ENCODE peak calls at places on chromosomes 11 and 22, in seven cellular contexts. One of them, this sample, is unnamed.

GRCh38 chr11:637593-638507 is 781 bp downstream of the DRD4 start:
- DNase-seq in endothelial cell of umbilical vein: no peak
- DNase-seq in heart right ventricle: no peak
- DNase-seq in SK-N-SH: peak; percentile 73
- DNase-seq in fibroblast of pulmonary artery: no peak
- DNase-seq in neural progenitor cell: peak; percentile 72
- DNase-seq in upper lobe of left lung: no peak
- DNase-seq in this sample: no peak

GRCh38 chr11:134664863-134665535 is 253.0 kb upstream of the B3GAT1 start:
- DNase-seq in SK-N-SH: no peak
- DNase-seq in fibroblast of pulmonary artery: no peak
- DNase-seq in neural progenitor cell: no peak
- DNase-seq in heart right ventricle: no peak
- DNase-seq in endothelial cell of umbilical vein: no peak
- DNase-seq in upper lobe of left lung: no peak
- DNase-seq in this sample: no peak

GRCh38 chr11:47510231-47510630 is 42.7 kb downstream of the CELF1 start:
- DNase-seq in neural progenitor cell: no peak
- DNase-seq in fibroblast of pulmonary artery: no peak
- DNase-seq in SK-N-SH: no peak
- DNase-seq in upper lobe of left lung: no peak
- DNase-seq in heart right ventricle: no peak
- DNase-seq in endothelial cell of umbilical vein: no peak
- DNase-seq in this sample: no peak

GRCh38 chr22:36478966-36479365 is 2.5 kb downstream of the TXN2 start:
- DNase-seq in heart right ventricle: no peak
- DNase-seq in neural progenitor cell: no peak
- DNase-seq in SK-N-SH: no peak
- DNase-seq in endothelial cell of umbilical vein: no peak
- DNase-seq in upper lobe of left lung: no peak
- DNase-seq in fibroblast of pulmonary artery: peak; percentile 26
- DNase-seq in this sample: no peak

GRCh38 chr11:64885367-64886286 is 7.2 kb upstream of the EHD1 start:
- DNase-seq in SK-N-SH: no peak
- DNase-seq in upper lobe of left lung: no peak
- DNase-seq in neural progenitor cell: no peak
- DNase-seq in heart right ventricle: no peak
- DNase-seq in fibroblast of pulmonary artery: peak; percentile 90
- DNase-seq in endothelial cell of umbilical vein: peak; percentile 46
- DNase-seq in this sample: peak; percentile 82

GRCh38 chr11:31808721-31809542 is 2.2 kb downstream of the PAX6 start:
- DNase-seq in endothelial cell of umbilical vein: no peak
- DNase-seq in neural progenitor cell: peak; percentile 22
- DNase-seq in heart right ventricle: no peak
- DNase-seq in fibroblast of pulmonary artery: no peak
- DNase-seq in SK-N-SH: no peak
- DNase-seq in upper lobe of left lung: no peak
- DNase-seq in this sample: no peak

GRCh38 chr11:125435461-125436238 is 60.4 kb downstream of the FEZ1 start:
- DNase-seq in endothelial cell of umbilical vein: no peak
- DNase-seq in fibroblast of pulmonary artery: peak; percentile 9
- DNase-seq in SK-N-SH: no peak
- DNase-seq in heart right ventricle: no peak
- DNase-seq in neural progenitor cell: no peak
- DNase-seq in upper lobe of left lung: no peak
- DNase-seq in this sample: peak; percentile 15

GRCh38 chr11:126115253-126115540 is 52.5 kb upstream of the CDON start:
- DNase-seq in heart right ventricle: peak; percentile 84
- DNase-seq in endothelial cell of umbilical vein: peak; percentile 72
- DNase-seq in SK-N-SH: peak; percentile 84
- DNase-seq in upper lobe of left lung: peak; percentile 75
- DNase-seq in neural progenitor cell: no peak
- DNase-seq in fibroblast of pulmonary artery: peak; percentile 30
- DNase-seq in this sample: peak; percentile 34

GRCh38 chr11:134841411-134841810 is 429.4 kb upstream of the B3GAT1 start:
- DNase-seq in SK-N-SH: no peak
- DNase-seq in upper lobe of left lung: no peak
- DNase-seq in neural progenitor cell: no peak
- DNase-seq in heart right ventricle: no peak
- DNase-seq in fibroblast of pulmonary artery: no peak
- DNase-seq in endothelial cell of umbilical vein: no peak
- DNase-seq in this sample: no peak

GRCh38 chr11:135027461-135027860 is 615.4 kb upstream of the B3GAT1 start:
- DNase-seq in heart right ventricle: no peak
- DNase-seq in endothelial cell of umbilical vein: peak; percentile 38
- DNase-seq in neural progenitor cell: peak; percentile 82
- DNase-seq in upper lobe of left lung: no peak
- DNase-seq in fibroblast of pulmonary artery: peak; percentile 45
- DNase-seq in SK-N-SH: no peak
- DNase-seq in this sample: peak; percentile 26

GRCh38 chr11:61904539-61905048 is 12.8 kb downstream of the RAB3IL1 start:
- DNase-seq in endothelial cell of umbilical vein: peak; percentile 21
- DNase-seq in fibroblast of pulmonary artery: no peak
- DNase-seq in SK-N-SH: no peak
- DNase-seq in neural progenitor cell: peak; percentile 83
- DNase-seq in heart right ventricle: no peak
- DNase-seq in upper lobe of left lung: peak; percentile 69
- DNase-seq in this sample: no peak

GRCh38 chr22:47495102-47495501 is 732.7 kb downstream of the TBC1D22A start:
- DNase-seq in neural progenitor cell: no peak
- DNase-seq in SK-N-SH: no peak
- DNase-seq in endothelial cell of umbilical vein: no peak
- DNase-seq in upper lobe of left lung: no peak
- DNase-seq in heart right ventricle: no peak
- DNase-seq in fibroblast of pulmonary artery: no peak
- DNase-seq in this sample: no peak

GRCh38 chr22:43185860-43186261 is 1.1 kb downstream of the TTLL12 start:
- DNase-seq in endothelial cell of umbilical vein: peak; percentile 45
- DNase-seq in heart right ventricle: peak; percentile 62
- DNase-seq in SK-N-SH: peak; percentile 58
- DNase-seq in neural progenitor cell: peak; percentile 34
- DNase-seq in upper lobe of left lung: peak; percentile 61
- DNase-seq in fibroblast of pulmonary artery: peak; percentile 39
- DNase-seq in this sample: peak; percentile 29

GRCh38 chr11:117859713-117860112 is 16.7 kb downstream of the FXYD6 start:
- DNase-seq in heart right ventricle: no peak
- DNase-seq in neural progenitor cell: no peak
- DNase-seq in endothelial cell of umbilical vein: no peak
- DNase-seq in fibroblast of pulmonary artery: no peak
- DNase-seq in upper lobe of left lung: no peak
- DNase-seq in SK-N-SH: no peak
- DNase-seq in this sample: no peak

GRCh38 chr11:111589114-111589513 is 13.1 kb upstream of the SIK2 start:
- DNase-seq in fibroblast of pulmonary artery: no peak
- DNase-seq in endothelial cell of umbilical vein: no peak
- DNase-seq in SK-N-SH: peak; percentile 55
- DNase-seq in neural progenitor cell: no peak
- DNase-seq in heart right ventricle: no peak
- DNase-seq in upper lobe of left lung: no peak
- DNase-seq in this sample: no peak

GRCh38 chr11:120137611-120138521 is at the start of gene TRIM29:
- DNase-seq in neural progenitor cell: no peak
- DNase-seq in upper lobe of left lung: no peak
- DNase-seq in endothelial cell of umbilical vein: no peak
- DNase-seq in fibroblast of pulmonary artery: no peak
- DNase-seq in SK-N-SH: peak; percentile 35
- DNase-seq in heart right ventricle: no peak
- DNase-seq in this sample: no peak

GRCh38 chr22:49664891-49665290 is 162.8 kb downstream of the BRD1 start:
- DNase-seq in fibroblast of pulmonary artery: no peak
- DNase-seq in upper lobe of left lung: no peak
- DNase-seq in SK-N-SH: no peak
- DNase-seq in heart right ventricle: no peak
- DNase-seq in endothelial cell of umbilical vein: peak; percentile 6
- DNase-seq in neural progenitor cell: no peak
- DNase-seq in this sample: no peak

GRCh38 chr22:23500508-23501208 is 79.4 kb downstream of the IGLL1 start:
- DNase-seq in SK-N-SH: peak; percentile 87
- DNase-seq in neural progenitor cell: no peak
- DNase-seq in endothelial cell of umbilical vein: no peak
- DNase-seq in fibroblast of pulmonary artery: no peak
- DNase-seq in heart right ventricle: no peak
- DNase-seq in upper lobe of left lung: peak; percentile 14
- DNase-seq in this sample: no peak

GRCh38 chr11:45796461-45796861 is 8.5 kb upstream of the SLC35C1 start:
- DNase-seq in heart right ventricle: no peak
- DNase-seq in SK-N-SH: no peak
- DNase-seq in neural progenitor cell: no peak
- DNase-seq in fibroblast of pulmonary artery: no peak
- DNase-seq in upper lobe of left lung: no peak
- DNase-seq in endothelial cell of umbilical vein: no peak
- DNase-seq in this sample: no peak

GRCh38 chr11:73288197-73288872 is 16.2 kb downstream of the P2RY6 start:
- DNase-seq in endothelial cell of umbilical vein: no peak
- DNase-seq in fibroblast of pulmonary artery: no peak
- DNase-seq in heart right ventricle: no peak
- DNase-seq in upper lobe of left lung: no peak
- DNase-seq in neural progenitor cell: no peak
- DNase-seq in SK-N-SH: no peak
- DNase-seq in this sample: no peak

GRCh38 chr22:24707477-24707816 is 67.1 kb downstream of the PIWIL3 start:
- DNase-seq in upper lobe of left lung: peak; percentile 51
- DNase-seq in SK-N-SH: no peak
- DNase-seq in fibroblast of pulmonary artery: no peak
- DNase-seq in heart right ventricle: no peak
- DNase-seq in endothelial cell of umbilical vein: no peak
- DNase-seq in neural progenitor cell: peak; percentile 40
- DNase-seq in this sample: no peak
- TF ChIP-seq CTCF in upper lobe of left lung: no peak
- TF ChIP-seq CTCF in SK-N-SH: no peak
- TF ChIP-seq CTCF in fibroblast of pulmonary artery: no peak
- TF ChIP-seq CTCF in heart right ventricle: no peak
- TF ChIP-seq CTCF in endothelial cell of umbilical vein: no peak
- TF ChIP-seq CTCF in neural progenitor cell: peak; percentile 5
- TF ChIP-seq CTCF in this sample: no peak

GRCh38 chr11:7677801-7678201 is 4.5 kb upstream of the CYB5R2 start:
- DNase-seq in heart right ventricle: no peak
- DNase-seq in SK-N-SH: no peak
- DNase-seq in endothelial cell of umbilical vein: no peak
- DNase-seq in neural progenitor cell: no peak
- DNase-seq in upper lobe of left lung: no peak
- DNase-seq in fibroblast of pulmonary artery: no peak
- DNase-seq in this sample: peak; percentile 56

GRCh38 chr11:7673724-7674434 is 579 bp upstream of the CYB5R2 start:
- DNase-seq in neural progenitor cell: peak; percentile 81
- DNase-seq in upper lobe of left lung: peak; percentile 33
- DNase-seq in endothelial cell of umbilical vein: no peak
- DNase-seq in heart right ventricle: peak; percentile 33
- DNase-seq in SK-N-SH: peak; percentile 49
- DNase-seq in fibroblast of pulmonary artery: no peak
- DNase-seq in this sample: peak; percentile 13

GRCh38 chr11:7675640-7676039 is 2.3 kb upstream of the CYB5R2 start:
- DNase-seq in SK-N-SH: no peak
- DNase-seq in endothelial cell of umbilical vein: no peak
- DNase-seq in heart right ventricle: no peak
- DNase-seq in upper lobe of left lung: no peak
- DNase-seq in neural progenitor cell: no peak
- DNase-seq in fibroblast of pulmonary artery: no peak
- DNase-seq in this sample: no peak

GRCh38 chr11:7672960-7673723 is at the start of gene CYB5R2:
- DNase-seq in heart right ventricle: peak; percentile 74
- DNase-seq in fibroblast of pulmonary artery: peak; percentile 58
- DNase-seq in neural progenitor cell: peak; percentile 83
- DNase-seq in SK-N-SH: peak; percentile 39
- DNase-seq in endothelial cell of umbilical vein: peak; percentile 15
- DNase-seq in upper lobe of left lung: peak; percentile 70
- DNase-seq in this sample: peak; percentile 53

GRCh38 chr11:7677071-7677470 is 3.8 kb upstream of the CYB5R2 start:
- DNase-seq in neural progenitor cell: no peak
- DNase-seq in endothelial cell of umbilical vein: peak; percentile 19
- DNase-seq in SK-N-SH: no peak
- DNase-seq in heart right ventricle: no peak
- DNase-seq in upper lobe of left lung: no peak
- DNase-seq in fibroblast of pulmonary artery: peak; percentile 46
- DNase-seq in this sample: peak; percentile 43
- H3K4me3 ChIP-seq in neural progenitor cell: no peak overlapping the region
- H3K4me3 ChIP-seq in endothelial cell of umbilical vein: no peak overlapping the region
- H3K4me3 ChIP-seq in SK-N-SH: no peak overlapping the region
- H3K4me3 ChIP-seq in heart right ventricle: no peak overlapping the region
- H3K4me3 ChIP-seq in upper lobe of left lung: no peak overlapping the region
- H3K4me3 ChIP-seq in fibroblast of pulmonary artery: no peak overlapping the region
- H3K4me3 ChIP-seq in this sample: no peak overlapping the region

GRCh38 chr11:85596886-85597285 is 30.3 kb downstream of the DLG2 start:
- DNase-seq in upper lobe of left lung: no peak
- DNase-seq in fibroblast of pulmonary artery: no peak
- DNase-seq in endothelial cell of umbilical vein: no peak
- DNase-seq in SK-N-SH: no peak
- DNase-seq in heart right ventricle: no peak
- DNase-seq in neural progenitor cell: no peak
- DNase-seq in this sample: no peak
- TF ChIP-seq CTCF in upper lobe of left lung: no peak
- TF ChIP-seq CTCF in fibroblast of pulmonary artery: no peak
- TF ChIP-seq CTCF in endothelial cell of umbilical vein: no peak
- TF ChIP-seq CTCF in SK-N-SH: no peak
- TF ChIP-seq CTCF in heart right ventricle: no peak
- TF ChIP-seq CTCF in neural progenitor cell: no peak
- TF ChIP-seq CTCF in this sample: no peak

DNA sequence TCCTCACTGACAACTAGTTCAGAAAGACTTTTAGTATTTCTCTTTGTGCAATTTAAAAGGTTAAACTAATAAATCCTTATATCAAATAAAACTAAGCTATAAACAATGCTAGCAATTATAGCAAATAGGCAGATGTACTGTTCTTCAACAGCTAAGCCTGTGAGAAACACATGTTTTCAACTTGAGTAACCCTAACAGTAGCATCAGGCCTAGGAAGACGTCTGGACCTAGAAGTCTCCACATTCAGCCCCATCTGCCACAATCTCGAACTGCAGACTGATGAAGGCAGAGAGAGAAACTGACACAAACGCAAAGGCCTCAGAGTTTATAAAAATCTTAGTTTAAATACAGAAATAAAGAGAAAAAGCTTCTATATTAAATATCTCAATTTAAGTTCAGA is 2.5 kb downstream of the ST13 start:
- DNase-seq in SK-N-SH: peak; percentile 0
- DNase-seq in endothelial cell of umbilical vein: peak; percentile 2
- DNase-seq in upper lobe of left lung: no peak
- DNase-seq in neural progenitor cell: no peak
- DNase-seq in fibroblast of pulmonary artery: peak; percentile 4
- DNase-seq in heart right ventricle: no peak
- DNase-seq in this sample: no peak
- H3K4me3 ChIP-seq in SK-N-SH: peak overlapping the region; percentile 76
- H3K4me3 ChIP-seq in endothelial cell of umbilical vein: no peak overlapping the region
- H3K4me3 ChIP-seq in upper lobe of left lung: no peak overlapping the region
- H3K4me3 ChIP-seq in neural progenitor cell: peak overlapping the region; percentile 89
- H3K4me3 ChIP-seq in fibroblast of pulmonary artery: peak overlapping the region; percentile 98
- H3K4me3 ChIP-seq in heart right ventricle: no peak overlapping the region
- H3K4me3 ChIP-seq in this sample: peak overlapping the region; percentile 99

This sample was measured in fibroblast of the aortic adventitia.